ENCODE peak calls at places on chromosomes 13 and 19, in six cellular contexts. R, G, A, U, K and Q are unnamed samples.

GRCh38 chr13:98509271-98510155 is 67.4 kb downstream of the STK24 start:
- DNase-seq in R (no peak), G (peak; percentile 92), A (peak; percentile 87), U (peak; percentile 70), K (peak; percentile 89), Q (no peak)

GRCh38 chr13:108220042-108220441 is 1.9 kb downstream of the ABHD13 start:
- DNase-seq in R (no peak), G (peak; percentile 69), A (peak; percentile 11), U (no peak), K (no peak), Q (no peak)

GRCh38 chr13:39263033-39263432 is 224.8 kb downstream of the NHLRC3 start:
- DNase-seq in R (peak; percentile 44), G (peak; percentile 65), A (peak; percentile 52), U (no peak), K (peak; percentile 10), Q (peak; percentile 78)

GRCh38 chr19:45478454-45479238 is 10.8 kb downstream of the FOSB start:
- DNase-seq in R (peak; percentile 91), G (peak; percentile 94), A (peak; percentile 97), U (peak; percentile 89), K (peak; percentile 94), Q (peak; percentile 95)

GRCh38 chr13:23558675-23559536 is 11.3 kb upstream of the TNFRSF19 start:
- DNase-seq in R (no peak), G (no peak), A (peak; percentile 90), U (no peak), K (peak; percentile 92), Q (peak; percentile 67)

GRCh38 chr13:26561636-26562537 is 4.4 kb downstream of the WASF3 start:
- DNase-seq in R (no peak), G (no peak), A (peak; percentile 61), U (no peak), K (peak; percentile 80), Q (no peak)

GRCh38 chr13:73987618-73988017 is 146.6 kb downstream of the KLF12 start:
- DNase-seq in R (no peak), G (no peak), A (no peak), U (no peak), K (no peak), Q (no peak)

GRCh38 chr13:44276061-44276460 is 97.6 kb upstream of the SERP2 start:
- DNase-seq in R (no peak), G (no peak), A (no peak), U (no peak), K (no peak), Q (no peak)

GRCh38 chr13:113119166-113119821 is 3.3 kb upstream of the F10 start:
- DNase-seq in R (no peak), G (no peak), A (no peak), U (no peak), K (no peak), Q (no peak)

GRCh38 chr13:36382030-36382429 is 35.8 kb upstream of the SPART start:
- DNase-seq in R (no peak), G (no peak), A (no peak), U (no peak), K (peak; percentile 68), Q (no peak)

GRCh38 chr13:41356788-41357187 is 45.7 kb downstream of the NAA16 start:
- DNase-seq in R (no peak), G (no peak), A (no peak), U (no peak), K (no peak), Q (no peak)

GRCh38 chr13:54733639-54734038 is 1705.0 kb downstream of the OLFM4 start:
- DNase-seq in R (peak; percentile 49), G (no peak), A (no peak), U (no peak), K (no peak), Q (peak; percentile 0)

GRCh38 chr13:27028683-27029480 is 142.7 kb downstream of the USP12 start:
- DNase-seq in R (no peak), G (no peak), A (no peak), U (no peak), K (no peak), Q (no peak)

GRCh38 chr13:24215732-24216131 is 55.2 kb downstream of the SPATA13 start:
- DNase-seq in R (no peak), G (no peak), A (no peak), U (no peak), K (peak; percentile 79), Q (peak; percentile 50)

GRCh38 chr13:35723061-35723461 is 246.6 kb upstream of the MAB21L1 start:
- DNase-seq in R (no peak), G (no peak), A (peak; percentile 68), U (no peak), K (no peak), Q (no peak)

GRCh38 chr13:72820898-72821279 is 39.0 kb downstream of the PIBF1 start:
- DNase-seq in R (no peak), G (no peak), A (no peak), U (no peak), K (no peak), Q (no peak)

GRCh38 chr13:57748096-57748495 is 116.6 kb downstream of the PCDH17 start:
- DNase-seq in R (no peak), G (no peak), A (no peak), U (no peak), K (peak; percentile 64), Q (no peak)

GRCh38 chr13:27997904-27998522 is 9.5 kb upstream of the URAD start:
- DNase-seq in R (peak; percentile 76), G (peak; percentile 78), A (peak; percentile 35), U (peak; percentile 70), K (peak; percentile 15), Q (peak; percentile 62)

GRCh38 chr19:39156891-39157230 is 31.3 kb downstream of the PAK4 start:
- DNase-seq in R (no peak), G (no peak), A (no peak), U (no peak), K (no peak), Q (no peak)

GRCh38 chr19:39157997-39158389 is 32.4 kb downstream of the PAK4 start:
- DNase-seq in R (no peak), G (no peak), A (no peak), U (no peak), K (no peak), Q (no peak)

GRCh38 chr19:39158646-39159260 is 33.2 kb downstream of the PAK4 start:
- DNase-seq in R (no peak), G (no peak), A (no peak), U (no peak), K (no peak), Q (no peak)

GRCh38 chr19:39156230-39156890 is 30.8 kb downstream of the PAK4 start:
- DNase-seq in R (no peak), G (no peak), A (peak; percentile 27), U (no peak), K (peak; percentile 55), Q (no peak)

DNA sequence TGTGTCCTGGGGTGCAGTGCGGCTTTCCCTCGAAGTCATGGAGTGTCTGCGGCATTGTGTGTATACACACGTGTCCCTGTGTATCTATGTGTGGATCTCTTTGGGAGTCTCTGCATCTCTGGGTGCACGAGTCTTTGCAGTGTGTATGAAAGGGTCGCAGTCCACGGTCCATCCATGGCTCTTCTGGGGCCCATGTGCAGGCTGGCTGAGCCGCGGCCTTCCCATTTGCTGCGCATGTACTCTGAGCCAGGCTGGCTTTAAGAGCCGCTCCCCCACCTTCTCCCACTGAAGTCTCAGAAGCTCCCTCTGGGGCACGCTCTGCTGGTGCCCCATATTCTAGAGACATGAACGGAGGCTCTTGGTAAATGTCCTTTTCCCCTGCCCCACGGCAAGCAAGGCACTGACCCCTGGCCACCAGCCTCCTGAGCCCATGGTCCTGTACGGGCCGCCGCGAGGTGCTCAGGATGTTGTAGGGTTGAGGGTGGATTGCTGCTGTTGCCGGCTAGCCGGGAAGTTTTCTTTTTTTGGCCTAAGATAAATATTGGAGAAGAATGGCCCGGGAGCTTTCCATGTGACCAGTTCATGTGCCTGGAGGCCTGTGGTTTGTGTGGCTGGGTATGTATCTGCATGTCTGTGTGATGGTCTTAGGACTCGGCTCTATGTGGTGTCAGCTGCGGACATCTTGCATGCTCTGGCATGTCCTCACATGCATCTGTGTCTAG is 31.9 kb downstream of the PAK4 start:
- DNase-seq in R (no peak), G (no peak), A (no peak), U (no peak), K (peak; percentile 29), Q (no peak)
- H3K4me1 ChIP-seq in R (peaks cover 5% of the 10 kb centered on the region), G (no peaks in the 10 kb centered on the region), A (peaks cover 16% of the 10 kb centered on the region), U (peaks cover 25% of the 10 kb centered on the region), K (no peaks in the 10 kb centered on the region), Q (no peaks in the 10 kb centered on the region)

DNA sequence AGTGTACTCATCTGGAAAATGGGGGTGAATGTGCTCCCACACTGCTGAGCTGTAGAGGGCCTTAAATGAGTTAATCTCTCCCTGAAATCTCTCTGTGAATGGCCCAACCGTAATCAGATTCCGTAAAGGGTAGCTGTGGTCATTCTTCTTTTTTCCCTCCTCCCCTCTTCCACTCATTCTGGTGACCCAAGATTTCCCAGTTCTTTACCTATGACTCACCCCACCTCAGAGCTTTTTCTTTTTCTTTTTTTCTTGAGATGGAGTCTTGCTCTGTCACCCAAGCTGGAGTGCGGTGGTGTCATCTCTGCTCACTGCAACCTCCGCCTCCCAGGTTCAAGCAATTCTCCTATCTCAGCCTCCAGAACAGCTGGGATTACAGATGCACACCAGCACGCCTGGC is 33.3 kb upstream of the MUC16 start:
- DNase-seq in R (no peak), G (no peak), A (no peak), U (no peak), K (peak; percentile 51), Q (no peak)
- H3K4me1 ChIP-seq in R (peaks cover 2% of the 10 kb centered on the region), G (no peaks in the 10 kb centered on the region), A (no peaks in the 10 kb centered on the region), U (no peaks in the 10 kb centered on the region), K (no peaks in the 10 kb centered on the region), Q (no peaks in the 10 kb centered on the region)

DNA sequence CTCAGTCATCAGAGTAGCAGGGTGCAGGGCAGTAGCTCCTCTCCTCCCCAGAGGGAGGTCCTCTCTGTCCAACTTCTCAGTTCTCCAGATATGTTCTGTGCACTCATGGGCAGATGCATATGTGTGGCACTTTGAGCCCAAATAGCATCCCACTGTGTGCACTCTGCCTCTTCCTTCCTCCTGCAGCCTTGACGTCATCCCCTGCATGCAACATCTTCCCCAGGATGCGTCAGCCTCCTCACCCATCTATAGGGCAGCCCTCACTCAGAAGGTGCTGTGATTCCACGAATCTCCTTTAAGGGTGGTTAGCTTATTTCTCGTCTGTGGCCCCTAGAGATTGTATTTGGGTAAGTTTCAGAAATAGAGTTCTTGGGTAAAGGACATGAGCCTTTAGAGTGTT is 22.1 kb upstream of the CRTC1 start:
- DNase-seq in R (no peak), G (no peak), A (no peak), U (no peak), K (no peak), Q (no peak)
- H3K4me1 ChIP-seq in R (no peaks in the 10 kb centered on the region), G (no peaks in the 10 kb centered on the region), A (peaks cover 40% of the 10 kb centered on the region), U (no peaks in the 10 kb centered on the region), K (peaks cover 38% of the 10 kb centered on the region), Q (peaks cover 10% of the 10 kb centered on the region)

DNA sequence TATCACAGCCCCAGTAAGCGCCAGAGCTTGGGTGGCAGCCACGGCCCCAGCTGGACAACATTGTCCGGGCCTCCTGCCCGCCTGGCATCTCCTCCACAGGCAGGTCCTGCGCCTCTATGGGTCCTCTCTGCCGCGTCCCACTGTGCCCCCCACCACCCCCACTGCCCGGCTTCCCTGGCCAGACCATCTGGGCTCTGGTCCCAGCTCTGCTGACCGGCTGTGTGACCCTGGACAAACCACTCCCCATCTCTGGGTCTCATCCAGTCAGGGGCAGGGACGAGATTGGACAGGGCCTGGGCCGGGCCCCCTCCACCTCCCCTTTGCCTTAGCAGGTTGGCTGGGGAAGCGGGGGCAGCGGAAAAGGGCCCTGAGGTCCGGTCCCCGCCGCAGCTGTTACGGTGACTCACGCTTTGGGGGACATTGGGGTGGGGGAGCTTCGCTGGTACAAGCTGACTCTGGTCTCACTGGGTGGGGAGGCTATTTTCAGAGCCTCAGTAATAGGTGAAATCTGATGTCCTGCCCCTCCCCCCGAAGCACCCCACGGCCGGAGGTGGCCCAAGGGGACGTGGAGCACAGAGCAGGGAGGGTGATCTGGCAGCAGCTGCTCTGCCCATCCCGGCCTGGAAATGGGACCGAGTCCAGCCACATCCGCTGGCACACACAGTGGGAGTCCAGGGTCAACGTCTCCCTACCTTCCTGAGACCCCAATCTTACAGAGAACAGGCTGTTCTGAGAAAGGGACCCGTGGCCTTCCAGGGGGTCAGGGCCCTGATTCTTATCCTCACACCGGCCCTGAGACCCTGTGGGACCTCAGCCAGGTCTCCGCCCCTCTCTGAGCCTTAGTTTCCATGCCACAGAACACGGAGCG is 9.1 kb downstream of the NFIC start:
- DNase-seq in R (no peak), G (peak; percentile 75), A (peak; percentile 56), U (peak; percentile 66), K (peak; percentile 85), Q (no peak)
- H3K4me1 ChIP-seq in R (no peaks in the 10 kb centered on the region), G (no peaks in the 10 kb centered on the region), A (peaks cover 43% of the 10 kb centered on the region), U (no peaks in the 10 kb centered on the region), K (peaks cover 22% of the 10 kb centered on the region), Q (peaks cover 2% of the 10 kb centered on the region)